ENCODE peak calls at places on chromosomes 13 and 19, in six cellular contexts. G is suprapubic skin, W is HepG2, L is GM23338, C is HL-60, P is transverse colon. H is an unnamed sample.

GRCh38 chr19:2037676-2038255 is 13.3 kb downstream of the MKNK2 start:
- DNase-seq in G (no peak), W (no peak), L (no peak), C (no peak), P (no peak), H (no peak)

GRCh38 chr19:17457621-17458020 is 3.1 kb downstream of the NXNL1 start:
- DNase-seq in G (no peak), W (no peak), L (no peak), C (no peak), P (no peak), H (no peak)

GRCh38 chr19:47598407-47599349 is 10.3 kb upstream of the BICRA start:
- DNase-seq in G (peak), W (peak), L (peak), C (no peak), P (peak), H (peak)

GRCh38 chr19:20365146-20365545 is 198.1 kb downstream of the ZNF486 start:
- DNase-seq in G (no peak), W (no peak), L (no peak), C (no peak), P (no peak), H (no peak)

GRCh38 chr13:97179501-97179900 is 42.6 kb upstream of the MBNL2 start:
- DNase-seq in G (no peak), W (no peak), L (no peak), C (no peak), P (no peak), H (no peak)

GRCh38 chr13:43990021-43990420 is 110.3 kb downstream of the LACC1 start:
- DNase-seq in G (no peak), W (no peak), L (no peak), C (no peak), P (no peak), H (no peak)

GRCh38 chr13:112748947-112749346 is 59.1 kb downstream of the ATP11A start:
- DNase-seq in G (no peak), W (no peak), L (no peak), C (no peak), P (no peak), H (no peak)

GRCh38 chr19:39539165-39539518 is 819 bp downstream of the EID2 start:
- DNase-seq in G (no peak), W (peak), L (peak), C (no peak), P (no peak), H (no peak)

GRCh38 chr13:75393839-75394238 is 88.1 kb downstream of the TBC1D4 start:
- DNase-seq in G (no peak), W (no peak), L (no peak), C (no peak), P (no peak), H (no peak)

GRCh38 chr13:109672545-109672944 is 113.8 kb downstream of the IRS2 start:
- DNase-seq in G (no peak), W (no peak), L (no peak), C (no peak), P (no peak), H (no peak)

GRCh38 chr19:46713781-46714522 is 3.0 kb downstream of the PRKD2 start:
- DNase-seq in G (peak), W (peak), L (peak), C (no peak), P (peak), H (peak)

GRCh38 chr19:3743486-3743885 is 18.0 kb downstream of the APBA3 start:
- DNase-seq in G (no peak), W (no peak), L (peak), C (no peak), P (no peak), H (no peak)

GRCh38 chr19:31074751-31075150 is 274.5 kb downstream of the TSHZ3 start:
- DNase-seq in G (no peak), W (no peak), L (peak), C (no peak), P (no peak), H (no peak)

GRCh38 chr19:48361912-48362311 is 1.8 kb downstream of the TMEM143 start:
- DNase-seq in G (no peak), W (no peak), L (no peak), C (no peak), P (no peak), H (no peak)

GRCh38 chr19:50925734-50926133 is 14.5 kb upstream of the KLK4 start:
- DNase-seq in G (no peak), W (no peak), L (no peak), C (no peak), P (no peak), H (no peak)

GRCh38 chr13:24286624-24287023 is 22.8 kb upstream of the C1QTNF9 start:
- DNase-seq in G (no peak), W (no peak), L (no peak), C (no peak), P (no peak), H (peak)

GRCh38 chr19:37999309-38000213 is 92.6 kb downstream of the SIPA1L3 start:
- DNase-seq in G (peak), W (no peak), L (no peak), C (no peak), P (no peak), H (no peak)

GRCh38 chr13:35987572-35988513 is 143.3 kb downstream of the DCLK1 start:
- DNase-seq in G (no peak), W (no peak), L (peak), C (no peak), P (no peak), H (no peak)

GRCh38 chr13:111958612-111959395 is 108.1 kb upstream of the SOX1 start:
- DNase-seq in G (no peak), W (no peak), L (no peak), C (no peak), P (no peak), H (peak)

GRCh38 chr13:49569993-49570689 is 15.2 kb downstream of the RCBTB1 start:
- DNase-seq in G (no peak), W (no peak), L (no peak), C (peak), P (no peak), H (no peak)

GRCh38 chr13:30135351-30135750 is 172.0 kb downstream of the KATNAL1 start:
- DNase-seq in G (no peak), W (no peak), L (no peak), C (no peak), P (no peak), H (no peak)

DNA sequence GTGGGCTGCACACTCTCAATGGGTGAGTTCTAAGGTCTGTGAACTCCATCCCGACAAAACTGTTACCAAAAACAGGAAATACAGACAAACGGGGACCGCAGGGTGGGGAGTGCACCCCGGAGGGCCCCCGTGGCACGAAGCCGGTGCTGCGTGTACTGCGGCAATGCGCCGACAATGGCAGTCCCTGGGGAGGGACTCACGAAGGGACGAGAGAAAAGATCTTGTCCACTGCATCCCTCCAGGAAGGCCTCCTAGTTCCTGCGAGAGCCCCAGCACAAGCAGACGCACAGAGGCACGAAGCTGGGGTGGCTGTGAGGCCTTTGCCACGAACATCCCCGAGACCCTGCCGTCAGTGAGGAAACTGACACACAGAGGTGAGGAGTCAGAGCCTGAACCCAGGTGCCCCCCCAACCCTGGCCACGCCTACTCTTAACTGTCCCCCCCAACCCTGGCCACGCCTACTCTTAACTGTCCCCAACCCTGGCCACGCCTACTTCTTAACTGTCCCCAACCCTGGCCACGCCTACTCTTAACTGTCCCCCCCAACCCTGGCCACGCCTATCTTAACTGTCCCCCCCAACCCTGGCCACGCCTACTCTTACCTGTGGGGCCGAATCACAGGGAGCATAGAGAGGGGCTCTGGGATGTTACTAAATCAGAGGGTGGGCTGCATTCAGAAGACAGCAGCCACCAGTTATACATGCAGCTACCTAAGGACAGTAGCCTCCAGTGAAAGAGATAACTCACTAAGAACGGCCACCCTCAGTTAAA is 4.2 kb downstream of the MED16 start:
- DNase-seq in G (no peak), W (no peak), L (no peak), C (no peak), P (no peak), H (no peak)
- TF ChIP-seq POLR2AphosphoS5 in G (no peak), W (no peak), L (no peak), C (no peak), P (no peak), H (no peak)

GRCh38 chr19:10568826-10569651 is at the start of gene CDKN2D:
- DNase-seq in G (peak), W (peak), L (peak), C (peak), P (peak), H (peak)
- TF ChIP-seq POLR2AphosphoS5 in G (peak), W (peak), L (peak), C (peak), P (peak), H (peak)

GRCh38 chr19:52028027-52028779 is at the start of gene ZNF614:
- DNase-seq in G (peak), W (peak), L (peak), C (peak), P (peak), H (peak)
- TF ChIP-seq POLR2AphosphoS5 in G (peak), W (peak), L (peak), C (peak), P (peak), H (peak)

DNA sequence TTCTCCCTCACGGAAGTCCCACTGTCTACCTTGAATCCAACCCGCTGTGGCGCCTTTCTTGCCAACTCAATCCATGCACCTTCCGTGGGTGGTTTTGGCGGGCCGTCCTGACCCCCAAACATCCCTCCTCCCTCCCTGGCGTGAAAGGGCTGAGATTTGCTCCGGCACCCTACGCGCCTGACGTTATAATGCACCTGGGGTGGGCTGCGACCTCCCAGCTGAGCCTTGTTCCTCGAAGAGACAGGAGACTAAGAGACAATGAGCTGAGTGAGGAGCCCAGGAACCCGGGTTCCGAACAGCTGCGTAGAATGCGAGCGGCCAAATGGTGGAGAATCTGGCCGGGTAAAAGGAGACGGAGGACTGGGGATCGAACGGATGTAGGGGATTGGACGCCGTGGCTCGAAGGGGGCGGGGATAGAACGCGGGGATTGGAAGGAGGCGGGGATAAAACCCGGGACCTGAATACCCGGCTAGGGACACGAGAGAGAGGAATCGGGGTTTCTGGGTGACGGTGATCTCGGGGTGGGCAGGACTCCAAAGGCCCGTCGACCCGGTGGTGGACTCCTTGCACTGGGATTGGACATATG is at the start of gene CPT1C:
- DNase-seq in G (peak), W (no peak), L (peak), C (no peak), P (peak), H (peak)
- TF ChIP-seq POLR2AphosphoS5 in G (no peak), W (peak), L (peak), C (no peak), P (no peak), H (no peak)

GRCh38 chr13:114208134-114208533 is 26.6 kb upstream of the CDC16 start:
- DNase-seq in G (no peak), W (no peak), L (no peak), C (no peak), P (no peak), H (no peak)

GRCh38 chr13:114213980-114214379 is 20.7 kb upstream of the CDC16 start:
- DNase-seq in G (no peak), W (no peak), L (no peak), C (no peak), P (no peak), H (no peak)

GRCh38 chr13:114211446-114211845 is 23.3 kb upstream of the CDC16 start:
- DNase-seq in G (no peak), W (no peak), L (no peak), C (no peak), P (no peak), H (no peak)

DNA sequence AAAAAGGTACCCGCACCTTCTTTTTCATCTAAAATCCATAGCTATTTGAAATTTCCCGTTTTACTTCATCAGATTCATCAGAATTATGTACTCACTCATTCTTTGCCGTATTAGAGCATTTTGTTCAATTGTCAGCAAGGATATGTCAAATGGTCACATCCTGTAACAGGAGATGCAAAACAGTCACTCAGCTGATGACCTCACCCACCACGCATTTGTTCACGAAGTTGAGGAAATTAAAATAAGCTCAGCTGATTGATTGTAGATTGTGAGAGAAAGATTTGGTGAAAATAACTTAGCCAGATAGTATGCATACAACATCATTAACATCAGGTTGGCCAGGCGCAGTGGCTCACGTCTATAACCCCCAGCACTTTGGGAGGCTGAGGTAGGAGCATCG is 22.6 kb upstream of the CDC16 start:
- DNase-seq in G (no peak), W (no peak), L (no peak), C (no peak), P (no peak), H (no peak)
- TF ChIP-seq POLR2AphosphoS5 in G (no peak), W (no peak), L (no peak), C (no peak), P (no peak), H (no peak)

DNA sequence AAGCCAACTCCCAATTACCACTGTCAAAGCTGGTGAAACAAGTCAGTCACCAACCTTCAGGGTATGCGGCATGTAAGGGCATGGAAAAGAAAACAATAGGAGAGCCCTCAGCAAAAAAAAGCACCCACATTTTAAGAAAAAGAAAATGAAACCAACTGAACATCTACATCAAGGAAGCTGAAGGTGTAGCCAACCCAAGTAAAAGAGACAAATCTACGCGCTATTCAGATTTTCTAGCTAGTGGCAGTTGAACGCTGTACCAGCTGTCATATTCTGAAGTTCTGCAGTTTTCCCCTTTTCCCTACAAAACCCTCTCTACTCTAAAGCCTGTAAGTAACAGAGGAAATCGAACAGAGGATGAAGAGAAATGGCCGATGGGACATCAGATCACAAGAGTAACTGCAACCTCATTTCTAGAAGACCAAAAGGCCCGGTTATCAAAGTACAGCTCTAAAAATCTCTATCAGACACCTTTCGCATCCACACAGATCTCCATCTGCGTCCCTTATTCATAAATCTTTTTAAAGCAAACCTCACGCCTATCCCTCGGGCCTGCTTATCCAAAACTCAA is 1.4 kb downstream of the MYCBP2 start:
- DNase-seq in G (no peak), W (no peak), L (peak), C (no peak), P (no peak), H (no peak)
- TF ChIP-seq POLR2AphosphoS5 in G (no peak), W (no peak), L (no peak), C (no peak), P (no peak), H (no peak)

GRCh38 chr19:32649751-32650150 is 25.2 kb downstream of the ANKRD27 start:
- DNase-seq in G (no peak), W (no peak), L (no peak), C (no peak), P (no peak), H (no peak)

GRCh38 chr19:32653626-32653968 is 21.4 kb downstream of the ANKRD27 start:
- DNase-seq in G (no peak), W (no peak), L (no peak), C (no peak), P (no peak), H (no peak)

GRCh38 chr19:32650671-32651070 is 24.3 kb downstream of the ANKRD27 start:
- DNase-seq in G (no peak), W (no peak), L (no peak), C (no peak), P (no peak), H (no peak)

GRCh38 chr19:32651729-32652140 is 23.2 kb downstream of the ANKRD27 start:
- DNase-seq in G (no peak), W (no peak), L (peak), C (peak), P (peak), H (peak)

GRCh38 chr19:32652893-32653625 is 21.9 kb downstream of the ANKRD27 start:
- DNase-seq in G (no peak), W (no peak), L (no peak), C (no peak), P (peak), H (peak)
- TF ChIP-seq POLR2AphosphoS5 in G (no peak), W (no peak), L (no peak), C (no peak), P (no peak), H (no peak)

GRCh38 chr19:14731200-14731599 is 41.4 kb downstream of the ZNF333 start:
- DNase-seq in G (no peak), W (peak), L (peak), C (no peak), P (no peak), H (no peak)
- TF ChIP-seq POLR2AphosphoS5 in G (no peak), W (no peak), L (no peak), C (no peak), P (no peak), H (no peak)

DNA sequence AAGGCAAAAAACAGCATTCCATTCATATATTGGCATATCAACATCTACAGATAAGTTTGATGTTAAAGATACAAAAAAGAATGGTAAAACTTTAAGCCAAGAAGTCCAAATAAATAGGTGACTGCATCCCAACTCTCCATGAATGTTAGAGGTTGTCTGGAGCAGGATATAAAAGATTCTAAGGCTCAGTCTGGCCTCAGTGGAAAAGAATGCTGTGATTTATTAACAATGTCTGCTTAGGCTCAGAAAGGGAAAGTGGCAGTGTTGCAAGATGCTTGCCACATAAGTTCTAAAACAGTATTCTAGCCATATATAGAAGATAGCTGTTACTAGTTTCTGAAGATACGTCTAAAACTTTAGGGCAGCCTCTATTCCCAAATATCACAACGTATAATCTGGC is 179.8 kb upstream of the NBEA start:
- DNase-seq in G (no peak), W (no peak), L (no peak), C (no peak), P (no peak), H (no peak)
- TF ChIP-seq POLR2AphosphoS5 in G (no peak), W (no peak), L (no peak), C (no peak), P (peak), H (peak)

DNA sequence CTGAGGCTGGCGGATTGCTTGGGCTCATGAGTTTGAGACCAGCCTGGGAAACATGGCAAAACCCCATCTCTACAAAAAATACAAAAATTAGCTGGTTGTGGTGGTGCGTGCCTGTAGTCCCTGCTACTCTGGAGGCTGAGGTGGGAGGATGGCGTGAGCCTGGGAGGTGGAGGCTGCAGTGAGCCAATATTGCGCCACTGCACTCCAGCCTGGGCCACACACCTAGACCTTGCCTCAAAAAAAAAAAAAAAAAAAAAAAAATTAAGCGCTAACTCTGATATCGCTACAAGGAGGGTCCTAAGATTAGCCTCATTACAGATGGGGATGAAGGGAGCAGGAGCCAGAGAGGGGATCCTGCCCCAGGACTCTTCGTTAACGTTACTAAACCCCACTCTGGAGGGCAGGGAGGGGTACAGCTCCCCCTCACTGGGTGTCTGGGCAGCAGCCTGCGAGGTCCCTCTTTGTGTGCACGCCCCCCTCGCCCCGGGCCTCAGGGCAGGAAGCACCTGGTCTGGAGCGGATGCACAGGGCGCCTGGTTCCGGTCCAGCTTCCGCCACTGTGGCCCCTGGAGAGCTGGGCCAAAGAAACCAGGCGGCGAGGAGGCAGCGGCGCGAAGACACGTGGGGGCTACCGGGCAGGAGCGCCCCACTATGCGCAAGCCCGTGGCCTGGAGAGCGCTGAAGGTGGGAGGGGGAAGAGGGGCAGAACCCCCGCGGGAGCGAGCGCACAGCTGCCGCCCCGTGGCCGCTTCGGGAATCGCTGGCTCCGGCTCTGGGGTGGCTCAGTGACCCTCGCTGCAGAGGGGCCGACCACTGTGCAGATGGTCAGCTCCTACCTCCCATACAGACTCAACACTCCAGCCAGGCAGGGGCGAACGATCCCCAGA is 1.5 kb upstream of the LYL1 start:
- DNase-seq in G (no peak), W (no peak), L (peak), C (peak), P (peak), H (peak)
- TF ChIP-seq POLR2AphosphoS5 in G (peak), W (no peak), L (peak), C (peak), P (peak), H (no peak)

H was measured in stomach.